ENCODE peak calls at places on chromosome 17, in nine cellular contexts. X, R, L, V, Q, A, E, B and O are unnamed samples.

GRCh38 chr17:75778861-75779249 is 5.8 kb upstream of the UNK start:
- DNase-seq in X (peak), R (no peak), L (no peak), V (no peak), Q (peak), A (no peak), E (peak), B (peak), O (peak)

GRCh38 chr17:8117980-8118768 is at the start of gene ALOXE3:
- DNase-seq in X (peak), R (peak), L (no peak), V (peak), Q (no peak), A (no peak), E (no peak), B (peak), O (peak)

GRCh38 chr17:29911641-29912177 is 18.3 kb downstream of the SSH2 start:
- DNase-seq in X (no peak), R (no peak), L (no peak), V (no peak), Q (no peak), A (no peak), E (no peak), B (no peak), O (no peak)

GRCh38 chr17:79294459-79295071 is 219.9 kb downstream of the ENGASE start:
- DNase-seq in X (peak), R (peak), L (peak), V (no peak), Q (no peak), A (no peak), E (peak), B (no peak), O (peak)

GRCh38 chr17:83036193-83036592 is 43.2 kb upstream of the METRNL start:
- DNase-seq in X (no peak), R (no peak), L (no peak), V (no peak), Q (no peak), A (no peak), E (no peak), B (no peak), O (no peak)

GRCh38 chr17:66976781-66977201 is 12.3 kb downstream of the CACNG4 start:
- DNase-seq in X (no peak), R (no peak), L (no peak), V (no peak), Q (no peak), A (no peak), E (no peak), B (no peak), O (no peak)

GRCh38 chr17:35088647-35088910 is 25.1 kb upstream of the RFFL start:
- DNase-seq in X (peak), R (no peak), L (no peak), V (no peak), Q (peak), A (no peak), E (peak), B (no peak), O (no peak)

GRCh38 chr17:6677158-6677831 is 25.7 kb downstream of the C17orf100 start:
- DNase-seq in X (no peak), R (peak), L (no peak), V (no peak), Q (no peak), A (no peak), E (no peak), B (no peak), O (no peak)